ENCODE peak calls at places on chromosomes 6 and 20, in nine cellular contexts. I is HTR-8/SVneo; G is spleen; B is AG08396; V is stimulated activated CD8-positive, alpha-beta memory T cell treated with anti-CD3 and anti-CD28 coated beads, Interleukin-12 subunit alpha, Interleukin-12 subunit beta, amount 100 ng/mL, for 4 hours; Z is tibial artery; N is adipocyte; O is heart left ventricle; L is fibroblast of gingiva. K is an unnamed sample.
A peak's percentile ranks its signal among the peaks of the same experiment; 100 is the strongest.

GRCh38 chr6:24583463-24584389 is 62.3 kb downstream of the KIAA0319 start:
- DNase-seq in I (peak; percentile 55), G (peak; percentile 88), B (peak; percentile 52), V (peak; percentile 19), Z (peak; percentile 74), N (peak; percentile 88), O (peak; percentile 68), L (peak; percentile 25), K (peak; percentile 83)

GRCh38 chr20:50242863-50243609 is 52.4 kb downstream of the CEBPB start:
- DNase-seq in I (no peak), G (no peak), B (no peak), V (no peak), Z (no peak), N (no peak), O (no peak), L (no peak), K (no peak)

GRCh38 chr6:14766595-14766994 is 479.3 kb upstream of the JARID2 start:
- DNase-seq in I (no peak), G (no peak), B (no peak), V (no peak), Z (no peak), N (no peak), O (no peak), L (no peak), K (peak; percentile 41)

GRCh38 chr6:44245391-44245911 is 1.4 kb upstream of the HSP90AB1 start:
- DNase-seq in I (no peak), G (no peak), B (no peak), V (no peak), Z (no peak), N (no peak), O (no peak), L (no peak), K (no peak)

GRCh38 chr6:71468841-71469750 is 180.5 kb downstream of the OGFRL1 start:
- DNase-seq in I (no peak), G (no peak), B (peak; percentile 71), V (no peak), Z (peak; percentile 69), N (peak; percentile 91), O (peak; percentile 34), L (peak; percentile 89), K (peak; percentile 95)

GRCh38 chr20:49948809-49949507 is 12.8 kb downstream of the RNF114 start:
- DNase-seq in I (no peak), G (no peak), B (peak; percentile 88), V (no peak), Z (no peak), N (peak; percentile 78), O (no peak), L (peak; percentile 86), K (peak; percentile 89)

GRCh38 chr6:13931797-13932402 is 7.1 kb downstream of the RNF182 start:
- DNase-seq in I (no peak), G (no peak), B (no peak), V (no peak), Z (no peak), N (no peak), O (no peak), L (no peak), K (no peak)

GRCh38 chr6:138973481-138974140 is 14.4 kb downstream of the REPS1 start:
- DNase-seq in I (no peak), G (no peak), B (no peak), V (no peak), Z (no peak), N (peak; percentile 43), O (no peak), L (peak; percentile 21), K (peak; percentile 50)

GRCh38 chr20:9617940-9618339 is 103.5 kb downstream of the LAMP5 start:
- DNase-seq in I (peak; percentile 28), G (no peak), B (peak; percentile 20), V (no peak), Z (no peak), N (peak; percentile 57), O (no peak), L (peak; percentile 51), K (peak; percentile 67)

GRCh38 chr20:61429458-61430227 is 177.6 kb downstream of the CDH4 start:
- DNase-seq in I (no peak), G (no peak), B (no peak), V (no peak), Z (no peak), N (no peak), O (no peak), L (no peak), K (no peak)

GRCh38 chr20:10077081-10077471 is 42.3 kb downstream of the ANKEF1 start:
- DNase-seq in I (no peak), G (no peak), B (no peak), V (no peak), Z (no peak), N (no peak), O (no peak), L (no peak), K (no peak)

GRCh38 chr6:33613794-33614166 is 7.3 kb upstream of the ITPR3 start:
- DNase-seq in I (peak; percentile 59), G (no peak), B (peak; percentile 78), V (no peak), Z (peak; percentile 70), N (peak; percentile 76), O (no peak), L (peak; percentile 87), K (peak; percentile 90)

GRCh38 chr6:81762132-81762531 is 9.7 kb upstream of the TENT5A start:
- DNase-seq in I (no peak), G (no peak), B (no peak), V (no peak), Z (no peak), N (peak; percentile 71), O (no peak), L (peak; percentile 73), K (peak; percentile 65)

GRCh38 chr6:99589290-99589672 is 17.4 kb upstream of the PRDM13 start:
- DNase-seq in I (peak; percentile 27), G (peak; percentile 77), B (peak; percentile 29), V (no peak), Z (no peak), N (peak; percentile 43), O (no peak), L (no peak), K (no peak)

GRCh38 chr6:139126255-139126654 is 8.6 kb upstream of the HECA start:
- DNase-seq in I (no peak), G (no peak), B (peak; percentile 72), V (no peak), Z (no peak), N (peak; percentile 92), O (no peak), L (peak; percentile 97), K (peak; percentile 88)

K was measured in foreskin fibroblast.